ENCODE peak calls at places on chromosomes 4 and X, in seven cellular contexts. G, O, K, I, D, Y and T are unnamed samples.

GRCh38 chr4:106869551-106869950 is 166.6 kb downstream of the DKK2 start:
- DNase-seq in G (no peak), O (no peak), K (no peak), I (no peak), D (no peak), Y (no peak), T (no peak)

GRCh38 chr4:100311181-100311580 is 120.9 kb upstream of the DDIT4L start:
- DNase-seq in G (no peak), O (no peak), K (peak), I (no peak), D (no peak), Y (no peak), T (no peak)

GRCh38 chr4:5125326-5125725 is 74.0 kb downstream of the STK32B start:
- DNase-seq in G (no peak), O (no peak), K (no peak), I (no peak), D (no peak), Y (no peak), T (no peak)

GRCh38 chr4:108651068-108651794 is 832 bp downstream of the OSTC start:
- DNase-seq in G (no peak), O (peak), K (peak), I (no peak), D (no peak), Y (no peak), T (no peak)

GRCh38 chr4:40843696-40844095 is 93.9 kb downstream of the NSUN7 start:
- DNase-seq in G (no peak), O (no peak), K (no peak), I (no peak), D (no peak), Y (no peak), T (no peak)

GRCh38 chrX:102840871-102841705 is 96.0 kb upstream of the RAB40AL start:
- DNase-seq in G (no peak), O (peak), K (peak), I (no peak), D (no peak), Y (no peak), T (peak)

GRCh38 chrX:154607370-154607769 is 11.7 kb downstream of the CTAG1B start:
- DNase-seq in G (no peak), O (no peak), K (no peak), I (no peak), D (no peak), Y (no peak), T (no peak)

GRCh38 chrX:82466994-82467393 is 1041.1 kb upstream of the POU3F4 start:
- DNase-seq in G (no peak), O (no peak), K (no peak), I (no peak), D (no peak), Y (no peak), T (no peak)

GRCh38 chrX:1393871-1394615 is 2.1 kb upstream of the SLC25A6 start:
- DNase-seq in G (peak), O (no peak), K (no peak), I (no peak), D (no peak), Y (no peak), T (no peak)

GRCh38 chrX:66018585-66019309 is 21.1 kb downstream of the VSIG4 start:
- DNase-seq in G (no peak), O (no peak), K (no peak), I (no peak), D (peak), Y (no peak), T (no peak)